ENCODE peak calls at places on chromosome 6, in nine cellular contexts. P, B, G, R, H, V, W, Z and D are unnamed samples.

GRCh38 chr6:28923318-28924102 is at the start of gene TRIM27:
- DNase-seq in P (peak; percentile 93), B (no peak), G (peak; percentile 96), R (peak; percentile 37), H (peak; percentile 86), V (no peak), W (peak; percentile 96), Z (peak; percentile 81), D (peak; percentile 93)

GRCh38 chr6:48147101-48147500 is 36.1 kb upstream of the PTCHD4 start:
- DNase-seq in P (no peak), B (no peak), G (no peak), R (no peak), H (no peak), V (no peak), W (no peak), Z (no peak), D (no peak)

GRCh38 chr6:158019416-158019815 is 37.8 kb downstream of the SYNJ2 start:
- DNase-seq in P (no peak), B (no peak), G (peak; percentile 61), R (no peak), H (no peak), V (no peak), W (no peak), Z (no peak), D (no peak)

GRCh38 chr6:84979541-84979940 is 215.1 kb upstream of the TBX18 start:
- DNase-seq in P (no peak), B (no peak), G (no peak), R (no peak), H (no peak), V (no peak), W (no peak), Z (no peak), D (no peak)

GRCh38 chr6:22512716-22513452 is 56.5 kb upstream of the HDGFL1 start:
- DNase-seq in P (no peak), B (no peak), G (no peak), R (peak; percentile 48), H (no peak), V (no peak), W (no peak), Z (no peak), D (no peak)

GRCh38 chr6:138987643-138988468 is at the start of gene REPS1:
- DNase-seq in P (peak; percentile 93), B (peak; percentile 59), G (peak; percentile 97), R (peak; percentile 61), H (peak; percentile 93), V (peak; percentile 45), W (peak; percentile 96), Z (peak; percentile 86), D (peak; percentile 89)

GRCh38 chr6:71248306-71248705 is 40.3 kb upstream of the OGFRL1 start:
- DNase-seq in P (no peak), B (no peak), G (no peak), R (peak; percentile 32), H (no peak), V (peak; percentile 70), W (peak; percentile 41), Z (no peak), D (no peak)

GRCh38 chr6:77451466-77451865 is 11.8 kb downstream of the HTR1B start:
- DNase-seq in P (no peak), B (no peak), G (no peak), R (no peak), H (no peak), V (no peak), W (no peak), Z (no peak), D (no peak)

GRCh38 chr6:42742116-42742894 is 3.6 kb downstream of the TBCC start:
- DNase-seq in P (no peak), B (no peak), G (peak; percentile 22), R (no peak), H (no peak), V (no peak), W (no peak), Z (no peak), D (no peak)

GRCh38 chr6:110367825-110368224 is 9.7 kb upstream of the METTL24 start:
- DNase-seq in P (no peak), B (no peak), G (no peak), R (no peak), H (no peak), V (no peak), W (no peak), Z (no peak), D (no peak)

GRCh38 chr6:101117397-101118185 is 236.5 kb upstream of the ASCC3 start:
- DNase-seq in P (no peak), B (no peak), G (peak; percentile 62), R (no peak), H (no peak), V (no peak), W (peak; percentile 71), Z (no peak), D (no peak)

GRCh38 chr6:144415835-144416237 is 130.7 kb downstream of the UTRN start:
- DNase-seq in P (no peak), B (no peak), G (no peak), R (peak; percentile 30), H (no peak), V (peak; percentile 95), W (no peak), Z (no peak), D (no peak)

GRCh38 chr6:45052325-45052724 is 275.8 kb upstream of the RUNX2 start:
- DNase-seq in P (no peak), B (no peak), G (no peak), R (no peak), H (no peak), V (no peak), W (no peak), Z (no peak), D (no peak)

GRCh38 chr6:8619853-8620252 is 184.5 kb upstream of the SLC35B3 start:
- DNase-seq in P (no peak), B (no peak), G (no peak), R (no peak), H (no peak), V (no peak), W (no peak), Z (no peak), D (no peak)

DNA sequence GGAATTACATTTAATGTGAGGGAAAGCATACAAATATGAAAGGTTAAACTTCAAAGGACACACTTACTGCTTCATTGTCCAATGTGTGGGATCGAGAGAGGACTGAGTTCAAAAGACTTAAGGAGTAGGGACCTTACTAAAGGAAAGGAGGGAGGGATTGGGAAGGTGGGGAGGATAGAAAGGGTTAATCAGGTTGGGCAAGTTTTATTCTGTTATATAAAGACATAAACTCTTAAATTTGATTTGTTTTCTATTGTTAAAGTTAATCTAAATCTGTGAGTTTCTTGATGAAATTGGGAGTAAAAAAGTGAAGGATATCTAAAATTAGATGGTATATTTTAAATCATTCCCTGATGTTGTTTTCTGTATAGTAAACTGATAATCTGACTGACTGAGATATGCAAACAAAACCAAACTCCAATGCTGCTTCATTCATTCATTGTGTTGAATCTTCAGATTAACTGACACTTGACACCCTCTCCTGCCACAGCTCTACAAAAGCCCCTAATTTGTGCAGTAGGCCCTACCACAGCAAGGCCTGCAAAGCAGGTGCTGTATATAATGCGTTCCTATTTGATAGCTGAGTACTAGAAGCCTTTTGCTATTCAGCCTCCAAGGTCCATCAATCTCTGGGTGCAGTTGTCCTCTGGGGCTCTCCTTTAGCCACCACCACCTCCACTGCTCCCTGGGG is 1.3 kb upstream of the UBE2J1 start:
- DNase-seq in P (no peak), B (no peak), G (no peak), R (no peak), H (no peak), V (no peak), W (no peak), Z (no peak), D (no peak)
- H3K4me3 ChIP-seq in P (peak overlapping the region; percentile 87), B (no peak overlapping the region), G (no peak overlapping the region), R (no peak overlapping the region), H (no peak overlapping the region), V (no peak overlapping the region), W (no peak overlapping the region), Z (no peak overlapping the region), D (no peak overlapping the region)

GRCh38 chr6:27679968-27680694 is 207.2 kb upstream of the ZNF184 start:
- DNase-seq in P (no peak), B (no peak), G (no peak), R (no peak), H (no peak), V (no peak), W (peak; percentile 30), Z (no peak), D (no peak)
- H3K27me3 ChIP-seq in P (peaks cover 47% of the 10 kb centered on the region), B (peaks cover 16% of the 10 kb centered on the region), G (no peaks in the 10 kb centered on the region), R (peaks cover 2% of the 10 kb centered on the region), H (peaks cover 65% of the 10 kb centered on the region), V (no peaks in the 10 kb centered on the region), W (peaks cover 48% of the 10 kb centered on the region), Z (no peaks in the 10 kb centered on the region), D (peaks cover 35% of the 10 kb centered on the region)

GRCh38 chr6:133889557-133890301 is 816 bp downstream of the TCF21 start:
- DNase-seq in P (peak; percentile 20), B (no peak), G (no peak), R (no peak), H (no peak), V (no peak), W (peak; percentile 63), Z (no peak), D (no peak)

GRCh38 chr6:133893324-133893692 is 4.4 kb downstream of the TCF21 start:
- DNase-seq in P (no peak), B (no peak), G (no peak), R (no peak), H (no peak), V (no peak), W (no peak), Z (no peak), D (no peak)

GRCh38 chr6:133891814-133892443 is 3.0 kb downstream of the TCF21 start:
- DNase-seq in P (no peak), B (no peak), G (no peak), R (no peak), H (no peak), V (no peak), W (no peak), Z (no peak), D (no peak)

GRCh38 chr6:133892444-133893323 is 3.8 kb downstream of the TCF21 start:
- DNase-seq in P (no peak), B (no peak), G (no peak), R (no peak), H (no peak), V (no peak), W (peak; percentile 59), Z (no peak), D (no peak)

GRCh38 chr6:133890941-133891813 is 2.3 kb downstream of the TCF21 start:
- DNase-seq in P (peak; percentile 25), B (no peak), G (no peak), R (no peak), H (no peak), V (no peak), W (peak; percentile 80), Z (no peak), D (peak; percentile 13)
- H3K4me3 ChIP-seq in P (peak overlapping the region; percentile 58), B (peak overlapping the region; percentile 57), G (no peak overlapping the region), R (peak overlapping the region; percentile 98), H (peak overlapping the region; percentile 46), V (peak overlapping the region; percentile 47), W (peak overlapping the region; percentile 73), Z (peak overlapping the region; percentile 57), D (no peak overlapping the region)

DNA sequence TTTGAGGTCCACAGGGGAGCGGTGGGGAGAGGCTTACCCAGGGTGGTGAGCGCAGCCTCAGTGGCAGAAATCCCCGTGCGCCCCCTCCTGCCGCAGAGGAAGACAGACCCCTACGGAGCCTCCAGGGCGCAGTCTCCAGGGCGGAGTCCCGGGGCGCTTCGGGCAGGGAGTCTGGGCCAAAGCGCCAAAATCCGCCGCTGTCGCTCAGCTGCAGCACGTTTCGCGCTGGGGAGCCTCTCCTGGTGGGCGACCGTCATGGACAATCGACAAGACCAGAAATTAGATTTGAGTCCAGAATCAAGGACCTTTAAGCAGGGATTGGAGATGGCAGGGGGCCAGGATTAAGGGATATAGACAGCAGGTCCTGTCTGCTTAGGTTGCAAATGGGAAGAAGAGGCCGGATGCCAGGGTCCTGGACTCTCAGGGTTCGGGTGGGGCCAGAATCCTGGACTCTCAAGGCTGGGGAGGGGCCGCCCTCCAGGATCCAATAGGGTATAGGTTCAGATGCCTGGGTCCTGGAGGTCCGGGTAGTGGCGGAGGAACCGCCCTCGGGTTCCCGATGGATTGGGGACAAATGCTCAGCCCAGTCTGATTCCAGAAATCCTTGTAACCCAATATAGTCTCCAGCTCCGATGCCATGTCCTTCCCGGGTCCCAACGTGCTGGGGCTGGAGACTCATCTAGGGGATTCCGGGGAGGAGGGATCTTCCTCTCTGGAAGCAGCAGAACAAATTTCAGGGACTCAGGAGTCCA is 7.9 kb upstream of the HLA-E start:
- DNase-seq in P (no peak), B (no peak), G (no peak), R (no peak), H (no peak), V (no peak), W (peak; percentile 55), Z (no peak), D (no peak)
- H3K27me3 ChIP-seq in P (peaks cover 33% of the 10 kb centered on the region), B (peaks cover 14% of the 10 kb centered on the region), G (no peaks in the 10 kb centered on the region), R (peaks cover 34% of the 10 kb centered on the region), H (peaks cover 50% of the 10 kb centered on the region), V (peaks cover 26% of the 10 kb centered on the region), W (peaks cover 46% of the 10 kb centered on the region), Z (peaks cover 6% of the 10 kb centered on the region), D (peaks cover 15% of the 10 kb centered on the region)